ENCODE peak calls at places on chromosomes 12 and 14, in nine cellular contexts. X, Y, O, D, R, I, M, S and J are unnamed samples.

GRCh38 chr12:125633686-125634085 is 568.5 kb downstream of the AACS start:
- ATAC-seq in X (peak), Y (no peak), O (peak), D (no peak), R (no peak), I (no peak), M (no peak), S (no peak), J (no peak)

GRCh38 chr14:25086817-25087396 is 37.0 kb upstream of the STXBP6 start:
- ATAC-seq in X (no peak), Y (no peak), O (no peak), D (no peak), R (no peak), I (no peak), M (no peak), S (no peak), J (no peak)

GRCh38 chr12:79233341-79233761 is 368.8 kb downstream of the SYT1 start:
- ATAC-seq in X (no peak), Y (no peak), O (no peak), D (no peak), R (no peak), I (no peak), M (no peak), S (no peak), J (no peak)

GRCh38 chr14:54947230-54947629 is 44.6 kb upstream of the GCH1 start:
- ATAC-seq in X (no peak), Y (no peak), O (no peak), D (no peak), R (no peak), I (no peak), M (no peak), S (no peak), J (no peak)

GRCh38 chr12:88035907-88036289 is 6.7 kb upstream of the C12orf50 start:
- ATAC-seq in X (peak), Y (no peak), O (peak), D (no peak), R (no peak), I (no peak), M (peak), S (peak), J (peak)

GRCh38 chr14:22476005-22476751 is 112.8 kb downstream of the DAD1 start:
- ATAC-seq in X (no peak), Y (no peak), O (no peak), D (no peak), R (no peak), I (no peak), M (no peak), S (no peak), J (no peak)

GRCh38 chr12:101969-102878 is 35.7 kb downstream of the IQSEC3 start:
- ATAC-seq in X (no peak), Y (no peak), O (no peak), D (no peak), R (no peak), I (no peak), M (no peak), S (peak), J (peak)

GRCh38 chr12:27866382-27867101 is 86.5 kb upstream of the MANSC4 start:
- ATAC-seq in X (no peak), Y (no peak), O (no peak), D (no peak), R (no peak), I (no peak), M (no peak), S (no peak), J (no peak)

GRCh38 chr12:69602954-69603353 is 7.8 kb downstream of the LRRC10 start:
- ATAC-seq in X (no peak), Y (no peak), O (no peak), D (no peak), R (no peak), I (no peak), M (no peak), S (peak), J (no peak)

GRCh38 chr12:122865268-122866231 is 30.3 kb downstream of the HIP1R start:
- ATAC-seq in X (peak), Y (peak), O (peak), D (peak), R (no peak), I (no peak), M (peak), S (no peak), J (no peak)

GRCh38 chr12:90574676-90575075 is 380.3 kb downstream of the CCER1 start:
- ATAC-seq in X (no peak), Y (no peak), O (no peak), D (no peak), R (no peak), I (no peak), M (no peak), S (no peak), J (no peak)

GRCh38 chr14:70394674-70395073 is 22.2 kb downstream of the SYNJ2BP start:
- ATAC-seq in X (no peak), Y (no peak), O (no peak), D (no peak), R (no peak), I (no peak), M (no peak), S (no peak), J (no peak)

GRCh38 chr12:39803151-39803550 is 183.5 kb upstream of the ABCD2 start:
- ATAC-seq in X (no peak), Y (no peak), O (peak), D (no peak), R (no peak), I (no peak), M (no peak), S (no peak), J (no peak)

GRCh38 chr12:50659690-50660424 is 104.0 kb upstream of the ATF1 start:
- ATAC-seq in X (no peak), Y (no peak), O (no peak), D (no peak), R (no peak), I (no peak), M (no peak), S (no peak), J (no peak)

GRCh38 chr12:45705404-45705803 is 24.1 kb upstream of the ARID2 start:
- ATAC-seq in X (no peak), Y (no peak), O (no peak), D (no peak), R (no peak), I (no peak), M (no peak), S (no peak), J (no peak)

GRCh38 chr14:34129927-34130552 is 179.2 kb upstream of the EGLN3 start:
- ATAC-seq in X (no peak), Y (no peak), O (no peak), D (no peak), R (no peak), I (no peak), M (no peak), S (no peak), J (no peak)

GRCh38 chr14:67722293-67722692 is 20.6 kb downstream of the RDH12 start:
- ATAC-seq in X (peak), Y (no peak), O (peak), D (no peak), R (peak), I (no peak), M (peak), S (no peak), J (no peak)

GRCh38 chr12:11761869-11762567 is 112.5 kb downstream of the ETV6 start:
- ATAC-seq in X (no peak), Y (no peak), O (no peak), D (no peak), R (no peak), I (no peak), M (no peak), S (no peak), J (no peak)

GRCh38 chr12:12817611-12818010 is 4.5 kb downstream of the DDX47 start:
- ATAC-seq in X (no peak), Y (no peak), O (no peak), D (no peak), R (no peak), I (no peak), M (no peak), S (no peak), J (no peak)